ENCODE peak calls at places on chromosomes 5 and 9, in ten cellular contexts. One of them, this sample, is unnamed.

GRCh38 chr5:120446068-120446492 is 18.0 kb upstream of the PRR16 start:
- DNase-seq in brain microvascular endothelial cell: peak
- DNase-seq in transverse colon: no peak
- DNase-seq in left lung: no peak
- DNase-seq in AG04450: peak
- DNase-seq in H1: no peak
- DNase-seq in astrocyte of the cerebellum: peak
- DNase-seq in MM.1S: no peak
- DNase-seq in fibroblast of mammary gland: peak
- DNase-seq in upper lobe of right lung: no peak
- DNase-seq in this sample: no peak

GRCh38 chr9:129697111-129697955 is 31.9 kb downstream of the PRRX2 start:
- DNase-seq in brain microvascular endothelial cell: peak
- DNase-seq in transverse colon: peak
- DNase-seq in H1: no peak
- DNase-seq in fibroblast of mammary gland: peak
- DNase-seq in astrocyte of the cerebellum: no peak
- DNase-seq in AG04450: peak
- DNase-seq in left lung: no peak
- DNase-seq in upper lobe of right lung: no peak
- DNase-seq in MM.1S: no peak
- DNase-seq in this sample: no peak

GRCh38 chr9:120507936-120508510 is 71.9 kb downstream of the CDK5RAP2 start:
- DNase-seq in upper lobe of right lung: no peak
- DNase-seq in MM.1S: no peak
- DNase-seq in H1: no peak
- DNase-seq in transverse colon: no peak
- DNase-seq in fibroblast of mammary gland: no peak
- DNase-seq in brain microvascular endothelial cell: no peak
- DNase-seq in left lung: no peak
- DNase-seq in AG04450: no peak
- DNase-seq in astrocyte of the cerebellum: no peak
- DNase-seq in this sample: no peak

GRCh38 chr5:39941436-39941835 is 516.7 kb upstream of the DAB2 start:
- DNase-seq in AG04450: no peak
- DNase-seq in H1: no peak
- DNase-seq in MM.1S: no peak
- DNase-seq in astrocyte of the cerebellum: no peak
- DNase-seq in upper lobe of right lung: no peak
- DNase-seq in brain microvascular endothelial cell: no peak
- DNase-seq in left lung: no peak
- DNase-seq in fibroblast of mammary gland: peak
- DNase-seq in transverse colon: no peak
- DNase-seq in this sample: no peak

GRCh38 chr9:124260769-124261603 is 3.2 kb downstream of the NEK6 start:
- DNase-seq in transverse colon: peak
- DNase-seq in brain microvascular endothelial cell: no peak
- DNase-seq in AG04450: no peak
- DNase-seq in astrocyte of the cerebellum: no peak
- DNase-seq in upper lobe of right lung: no peak
- DNase-seq in MM.1S: no peak
- DNase-seq in H1: no peak
- DNase-seq in left lung: peak
- DNase-seq in fibroblast of mammary gland: peak
- DNase-seq in this sample: peak

GRCh38 chr5:1347571-1347970 is 2.7 kb upstream of the CLPTM1L start:
- DNase-seq in upper lobe of right lung: no peak
- DNase-seq in left lung: no peak
- DNase-seq in astrocyte of the cerebellum: no peak
- DNase-seq in MM.1S: no peak
- DNase-seq in transverse colon: no peak
- DNase-seq in H1: no peak
- DNase-seq in fibroblast of mammary gland: no peak
- DNase-seq in brain microvascular endothelial cell: no peak
- DNase-seq in AG04450: no peak
- DNase-seq in this sample: no peak

GRCh38 chr9:87445646-87446045 is 52.0 kb upstream of the DAPK1 start:
- DNase-seq in transverse colon: peak
- DNase-seq in fibroblast of mammary gland: peak
- DNase-seq in brain microvascular endothelial cell: peak
- DNase-seq in upper lobe of right lung: no peak
- DNase-seq in H1: no peak
- DNase-seq in astrocyte of the cerebellum: no peak
- DNase-seq in AG04450: no peak
- DNase-seq in left lung: no peak
- DNase-seq in MM.1S: peak
- DNase-seq in this sample: peak

GRCh38 chr5:93995126-93995621 is 253.8 kb upstream of the POU5F2 start:
- DNase-seq in AG04450: no peak
- DNase-seq in MM.1S: no peak
- DNase-seq in brain microvascular endothelial cell: no peak
- DNase-seq in left lung: no peak
- DNase-seq in transverse colon: no peak
- DNase-seq in upper lobe of right lung: no peak
- DNase-seq in H1: no peak
- DNase-seq in fibroblast of mammary gland: peak
- DNase-seq in astrocyte of the cerebellum: no peak
- DNase-seq in this sample: no peak

GRCh38 chr9:85978496-85978895 is 37.5 kb downstream of the NAA35 start:
- DNase-seq in upper lobe of right lung: no peak
- DNase-seq in AG04450: peak
- DNase-seq in astrocyte of the cerebellum: no peak
- DNase-seq in left lung: no peak
- DNase-seq in H1: no peak
- DNase-seq in MM.1S: no peak
- DNase-seq in brain microvascular endothelial cell: no peak
- DNase-seq in fibroblast of mammary gland: peak
- DNase-seq in transverse colon: no peak
- DNase-seq in this sample: no peak

GRCh38 chr9:124766815-124767554 is 4.1 kb downstream of the NR6A1 start:
- DNase-seq in H1: no peak
- DNase-seq in left lung: no peak
- DNase-seq in transverse colon: no peak
- DNase-seq in AG04450: no peak
- DNase-seq in MM.1S: peak
- DNase-seq in brain microvascular endothelial cell: no peak
- DNase-seq in upper lobe of right lung: no peak
- DNase-seq in fibroblast of mammary gland: no peak
- DNase-seq in astrocyte of the cerebellum: no peak
- DNase-seq in this sample: no peak

GRCh38 chr9:135440620-135441019 is 39.0 kb upstream of the PPP1R26 start:
- DNase-seq in brain microvascular endothelial cell: no peak
- DNase-seq in MM.1S: peak
- DNase-seq in fibroblast of mammary gland: no peak
- DNase-seq in H1: no peak
- DNase-seq in astrocyte of the cerebellum: no peak
- DNase-seq in transverse colon: no peak
- DNase-seq in AG04450: no peak
- DNase-seq in left lung: no peak
- DNase-seq in upper lobe of right lung: no peak
- DNase-seq in this sample: peak
- TF ChIP-seq CTCF in brain microvascular endothelial cell: no peak
- TF ChIP-seq CTCF in MM.1S: peak
- TF ChIP-seq CTCF in fibroblast of mammary gland: no peak
- TF ChIP-seq CTCF in H1: no peak
- TF ChIP-seq CTCF in astrocyte of the cerebellum: no peak
- TF ChIP-seq CTCF in transverse colon: no peak
- TF ChIP-seq CTCF in AG04450: no peak
- TF ChIP-seq CTCF in left lung: no peak
- TF ChIP-seq CTCF in upper lobe of right lung: peak
- TF ChIP-seq CTCF in this sample: peak

DNA sequence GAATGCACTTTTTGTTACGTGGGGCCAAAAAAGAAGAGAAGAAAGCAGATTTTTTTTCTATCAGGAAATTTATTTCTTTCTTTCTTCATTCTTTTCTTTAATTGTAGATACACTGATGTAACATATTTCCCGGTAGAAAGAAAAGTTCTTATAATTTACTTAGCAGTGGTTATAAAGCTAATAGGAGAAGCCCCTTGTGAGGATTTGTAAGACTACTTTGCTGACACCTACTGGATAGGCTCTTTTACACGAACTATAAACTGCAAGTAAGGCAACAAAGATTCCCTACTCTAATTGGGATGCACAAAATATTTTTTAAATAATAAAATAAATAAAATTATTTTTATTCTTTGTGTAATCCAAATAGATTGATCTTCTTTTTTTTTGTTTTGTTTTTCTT is 284.4 kb downstream of the DNAH5 start:
- DNase-seq in upper lobe of right lung: no peak
- DNase-seq in H1: no peak
- DNase-seq in MM.1S: no peak
- DNase-seq in AG04450: no peak
- DNase-seq in transverse colon: no peak
- DNase-seq in brain microvascular endothelial cell: no peak
- DNase-seq in left lung: no peak
- DNase-seq in fibroblast of mammary gland: peak
- DNase-seq in astrocyte of the cerebellum: peak
- DNase-seq in this sample: no peak
- TF ChIP-seq CTCF in upper lobe of right lung: no peak
- TF ChIP-seq CTCF in H1: peak
- TF ChIP-seq CTCF in MM.1S: no peak
- TF ChIP-seq CTCF in AG04450: peak
- TF ChIP-seq CTCF in transverse colon: no peak
- TF ChIP-seq CTCF in brain microvascular endothelial cell: peak
- TF ChIP-seq CTCF in left lung: no peak
- TF ChIP-seq CTCF in fibroblast of mammary gland: peak
- TF ChIP-seq CTCF in astrocyte of the cerebellum: peak
- TF ChIP-seq CTCF in this sample: no peak

GRCh38 chr5:76256116-76256889 is 146.8 kb upstream of the IQGAP2 start:
- DNase-seq in left lung: no peak
- DNase-seq in transverse colon: peak
- DNase-seq in astrocyte of the cerebellum: peak
- DNase-seq in upper lobe of right lung: no peak
- DNase-seq in brain microvascular endothelial cell: peak
- DNase-seq in fibroblast of mammary gland: peak
- DNase-seq in H1: no peak
- DNase-seq in MM.1S: peak
- DNase-seq in AG04450: peak
- DNase-seq in this sample: peak
- TF ChIP-seq CTCF in left lung: peak
- TF ChIP-seq CTCF in transverse colon: peak
- TF ChIP-seq CTCF in astrocyte of the cerebellum: peak
- TF ChIP-seq CTCF in upper lobe of right lung: peak
- TF ChIP-seq CTCF in brain microvascular endothelial cell: peak
- TF ChIP-seq CTCF in fibroblast of mammary gland: peak
- TF ChIP-seq CTCF in H1: peak
- TF ChIP-seq CTCF in MM.1S: peak
- TF ChIP-seq CTCF in AG04450: peak
- TF ChIP-seq CTCF in this sample: peak

DNA sequence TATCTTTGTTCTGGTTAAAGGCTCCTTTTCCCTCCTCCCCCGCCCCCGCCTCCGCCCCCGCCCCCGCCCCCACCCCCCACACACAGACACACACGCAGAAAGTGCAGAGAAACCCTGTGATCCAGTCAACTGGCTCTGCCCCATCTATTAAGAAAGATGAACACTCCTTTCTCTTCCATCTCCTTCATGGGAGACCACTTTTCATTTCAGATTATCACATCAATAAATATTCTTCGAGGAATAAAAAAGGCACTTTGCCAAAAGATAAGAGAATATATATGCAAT is 127.0 kb downstream of the TMEM161B start:
- DNase-seq in transverse colon: no peak
- DNase-seq in fibroblast of mammary gland: no peak
- DNase-seq in astrocyte of the cerebellum: no peak
- DNase-seq in H1: no peak
- DNase-seq in MM.1S: no peak
- DNase-seq in brain microvascular endothelial cell: no peak
- DNase-seq in left lung: no peak
- DNase-seq in upper lobe of right lung: no peak
- DNase-seq in AG04450: no peak
- DNase-seq in this sample: no peak
- TF ChIP-seq CTCF in transverse colon: no peak
- TF ChIP-seq CTCF in fibroblast of mammary gland: no peak
- TF ChIP-seq CTCF in astrocyte of the cerebellum: no peak
- TF ChIP-seq CTCF in H1: no peak
- TF ChIP-seq CTCF in MM.1S: no peak
- TF ChIP-seq CTCF in brain microvascular endothelial cell: no peak
- TF ChIP-seq CTCF in left lung: no peak
- TF ChIP-seq CTCF in upper lobe of right lung: no peak
- TF ChIP-seq CTCF in AG04450: no peak
- TF ChIP-seq CTCF in this sample: no peak

GRCh38 chr5:75049581-75050274 is 2.6 kb downstream of the GCNT4 start:
- DNase-seq in upper lobe of right lung: no peak
- DNase-seq in left lung: no peak
- DNase-seq in brain microvascular endothelial cell: peak
- DNase-seq in astrocyte of the cerebellum: no peak
- DNase-seq in H1: peak
- DNase-seq in fibroblast of mammary gland: peak
- DNase-seq in transverse colon: peak
- DNase-seq in AG04450: no peak
- DNase-seq in MM.1S: peak
- DNase-seq in this sample: peak

GRCh38 chr5:75051217-75051751 is 1.1 kb downstream of the GCNT4 start:
- DNase-seq in MM.1S: no peak
- DNase-seq in left lung: no peak
- DNase-seq in H1: no peak
- DNase-seq in astrocyte of the cerebellum: no peak
- DNase-seq in fibroblast of mammary gland: no peak
- DNase-seq in transverse colon: peak
- DNase-seq in AG04450: no peak
- DNase-seq in upper lobe of right lung: no peak
- DNase-seq in brain microvascular endothelial cell: no peak
- DNase-seq in this sample: peak

GRCh38 chr5:75052461-75053285 is at the start of gene GCNT4:
- DNase-seq in astrocyte of the cerebellum: no peak
- DNase-seq in brain microvascular endothelial cell: no peak
- DNase-seq in upper lobe of right lung: peak
- DNase-seq in AG04450: no peak
- DNase-seq in H1: no peak
- DNase-seq in MM.1S: no peak
- DNase-seq in transverse colon: peak
- DNase-seq in left lung: peak
- DNase-seq in fibroblast of mammary gland: peak
- DNase-seq in this sample: peak

GRCh38 chr5:75048457-75048953 is 3.9 kb downstream of the GCNT4 start:
- DNase-seq in AG04450: no peak
- DNase-seq in brain microvascular endothelial cell: peak
- DNase-seq in H1: no peak
- DNase-seq in left lung: no peak
- DNase-seq in upper lobe of right lung: no peak
- DNase-seq in transverse colon: no peak
- DNase-seq in fibroblast of mammary gland: peak
- DNase-seq in astrocyte of the cerebellum: no peak
- DNase-seq in MM.1S: peak
- DNase-seq in this sample: no peak

GRCh38 chr5:75050415-75050814 is 1.9 kb downstream of the GCNT4 start:
- DNase-seq in left lung: no peak
- DNase-seq in MM.1S: no peak
- DNase-seq in transverse colon: no peak
- DNase-seq in brain microvascular endothelial cell: no peak
- DNase-seq in upper lobe of right lung: no peak
- DNase-seq in H1: no peak
- DNase-seq in astrocyte of the cerebellum: no peak
- DNase-seq in AG04450: no peak
- DNase-seq in fibroblast of mammary gland: peak
- DNase-seq in this sample: peak
- TF ChIP-seq CTCF in left lung: no peak
- TF ChIP-seq CTCF in MM.1S: no peak
- TF ChIP-seq CTCF in transverse colon: no peak
- TF ChIP-seq CTCF in brain microvascular endothelial cell: peak
- TF ChIP-seq CTCF in upper lobe of right lung: peak
- TF ChIP-seq CTCF in H1: peak
- TF ChIP-seq CTCF in astrocyte of the cerebellum: peak
- TF ChIP-seq CTCF in AG04450: peak
- TF ChIP-seq CTCF in fibroblast of mammary gland: peak
- TF ChIP-seq CTCF in this sample: no peak